ENCODE peak calls at places on chromosomes 13 and 19, in eight cellular contexts. One of them, this sample, is unnamed.

GRCh38 chr19:10189631-10190425 is 4.9 kb downstream of the DNMT1 start:
- DNase-seq in endodermal cell: no peak
- DNase-seq in GM20000: no peak
- DNase-seq in lower leg skin: no peak
- DNase-seq in nephron progenitor cell: no peak
- DNase-seq in SK-N-SH: no peak
- DNase-seq in Calu3: no peak
- DNase-seq in fibroblast of pulmonary artery: no peak
- DNase-seq in this sample: no peak

GRCh38 chr19:16895467-16896097 is 6.8 kb downstream of the F2RL3 start:
- DNase-seq in Calu3: no peak
- DNase-seq in nephron progenitor cell: no peak
- DNase-seq in SK-N-SH: no peak
- DNase-seq in fibroblast of pulmonary artery: peak
- DNase-seq in lower leg skin: no peak
- DNase-seq in endodermal cell: no peak
- DNase-seq in GM20000: no peak
- DNase-seq in this sample: no peak

GRCh38 chr19:46634656-46635218 is 1.3 kb downstream of the GNG8 start:
- DNase-seq in GM20000: no peak
- DNase-seq in Calu3: peak
- DNase-seq in endodermal cell: peak
- DNase-seq in SK-N-SH: no peak
- DNase-seq in fibroblast of pulmonary artery: no peak
- DNase-seq in nephron progenitor cell: no peak
- DNase-seq in lower leg skin: no peak
- DNase-seq in this sample: no peak

GRCh38 chr13:26923824-26924605 is 163.4 kb upstream of the GPR12 start:
- DNase-seq in fibroblast of pulmonary artery: peak
- DNase-seq in endodermal cell: peak
- DNase-seq in nephron progenitor cell: no peak
- DNase-seq in SK-N-SH: no peak
- DNase-seq in lower leg skin: no peak
- DNase-seq in GM20000: no peak
- DNase-seq in Calu3: no peak
- DNase-seq in this sample: no peak

GRCh38 chr13:94992277-94992989 is 280.1 kb upstream of the SOX21 start:
- DNase-seq in endodermal cell: no peak
- DNase-seq in nephron progenitor cell: no peak
- DNase-seq in lower leg skin: no peak
- DNase-seq in GM20000: no peak
- DNase-seq in SK-N-SH: no peak
- DNase-seq in fibroblast of pulmonary artery: peak
- DNase-seq in Calu3: no peak
- DNase-seq in this sample: no peak

GRCh38 chr13:32645854-32646253 is 59.6 kb downstream of the PDS5B start:
- DNase-seq in nephron progenitor cell: no peak
- DNase-seq in GM20000: no peak
- DNase-seq in endodermal cell: no peak
- DNase-seq in fibroblast of pulmonary artery: no peak
- DNase-seq in Calu3: no peak
- DNase-seq in lower leg skin: no peak
- DNase-seq in SK-N-SH: no peak
- DNase-seq in this sample: no peak

GRCh38 chr13:26726684-26727083 is 33.9 kb downstream of the GPR12 start:
- DNase-seq in SK-N-SH: no peak
- DNase-seq in nephron progenitor cell: no peak
- DNase-seq in Calu3: no peak
- DNase-seq in endodermal cell: no peak
- DNase-seq in GM20000: no peak
- DNase-seq in lower leg skin: no peak
- DNase-seq in fibroblast of pulmonary artery: no peak
- DNase-seq in this sample: no peak

GRCh38 chr13:64127192-64127591 is 2711.5 kb upstream of the PCDH20 start:
- DNase-seq in fibroblast of pulmonary artery: no peak
- DNase-seq in endodermal cell: no peak
- DNase-seq in Calu3: no peak
- DNase-seq in GM20000: no peak
- DNase-seq in SK-N-SH: no peak
- DNase-seq in nephron progenitor cell: no peak
- DNase-seq in lower leg skin: no peak
- DNase-seq in this sample: no peak

GRCh38 chr13:40377783-40378182 is 288.7 kb downstream of the FOXO1 start:
- DNase-seq in Calu3: peak
- DNase-seq in lower leg skin: no peak
- DNase-seq in SK-N-SH: no peak
- DNase-seq in GM20000: no peak
- DNase-seq in nephron progenitor cell: no peak
- DNase-seq in endodermal cell: no peak
- DNase-seq in fibroblast of pulmonary artery: peak
- DNase-seq in this sample: no peak

GRCh38 chr13:50124536-50125305 is 109.5 kb downstream of the KCNRG start:
- DNase-seq in GM20000: peak
- DNase-seq in SK-N-SH: peak
- DNase-seq in Calu3: peak
- DNase-seq in endodermal cell: peak
- DNase-seq in fibroblast of pulmonary artery: peak
- DNase-seq in lower leg skin: peak
- DNase-seq in nephron progenitor cell: peak
- DNase-seq in this sample: peak

GRCh38 chr13:109654341-109655205 is 131.8 kb downstream of the IRS2 start:
- DNase-seq in fibroblast of pulmonary artery: peak
- DNase-seq in Calu3: no peak
- DNase-seq in endodermal cell: no peak
- DNase-seq in GM20000: no peak
- DNase-seq in nephron progenitor cell: no peak
- DNase-seq in SK-N-SH: no peak
- DNase-seq in lower leg skin: peak
- DNase-seq in this sample: no peak

GRCh38 chr13:112702341-112702982 is 12.6 kb downstream of the ATP11A start:
- DNase-seq in SK-N-SH: no peak
- DNase-seq in GM20000: no peak
- DNase-seq in endodermal cell: peak
- DNase-seq in lower leg skin: no peak
- DNase-seq in nephron progenitor cell: no peak
- DNase-seq in fibroblast of pulmonary artery: no peak
- DNase-seq in Calu3: no peak
- DNase-seq in this sample: no peak

GRCh38 chr13:106210327-106210726 is 325.1 kb downstream of the EFNB2 start:
- DNase-seq in Calu3: no peak
- DNase-seq in endodermal cell: no peak
- DNase-seq in GM20000: no peak
- DNase-seq in fibroblast of pulmonary artery: peak
- DNase-seq in nephron progenitor cell: no peak
- DNase-seq in SK-N-SH: no peak
- DNase-seq in lower leg skin: no peak
- DNase-seq in this sample: no peak

GRCh38 chr13:31521466-31521865 is 217.9 kb upstream of the RXFP2 start:
- DNase-seq in lower leg skin: no peak
- DNase-seq in Calu3: no peak
- DNase-seq in nephron progenitor cell: no peak
- DNase-seq in SK-N-SH: no peak
- DNase-seq in fibroblast of pulmonary artery: no peak
- DNase-seq in GM20000: no peak
- DNase-seq in endodermal cell: no peak
- DNase-seq in this sample: no peak

GRCh38 chr19:6733338-6734095 is 3.9 kb downstream of the GPR108 start:
- DNase-seq in nephron progenitor cell: no peak
- DNase-seq in fibroblast of pulmonary artery: no peak
- DNase-seq in Calu3: no peak
- DNase-seq in lower leg skin: no peak
- DNase-seq in endodermal cell: peak
- DNase-seq in SK-N-SH: peak
- DNase-seq in GM20000: no peak
- DNase-seq in this sample: no peak

GRCh38 chr13:50612717-50613116 is 230.8 kb downstream of the DLEU7 start:
- DNase-seq in Calu3: no peak
- DNase-seq in lower leg skin: no peak
- DNase-seq in nephron progenitor cell: peak
- DNase-seq in fibroblast of pulmonary artery: no peak
- DNase-seq in endodermal cell: peak
- DNase-seq in GM20000: no peak
- DNase-seq in SK-N-SH: no peak
- DNase-seq in this sample: no peak

GRCh38 chr19:6740589-6741348 is 1.3 kb downstream of the TRIP10 start:
- DNase-seq in SK-N-SH: peak
- DNase-seq in GM20000: peak
- DNase-seq in endodermal cell: peak
- DNase-seq in nephron progenitor cell: peak
- DNase-seq in fibroblast of pulmonary artery: no peak
- DNase-seq in Calu3: peak
- DNase-seq in lower leg skin: peak
- DNase-seq in this sample: peak

GRCh38 chr19:10855879-10856522 is 7.8 kb downstream of the C19orf38 start:
- DNase-seq in lower leg skin: no peak
- DNase-seq in SK-N-SH: peak
- DNase-seq in GM20000: no peak
- DNase-seq in endodermal cell: peak
- DNase-seq in nephron progenitor cell: peak
- DNase-seq in Calu3: peak
- DNase-seq in fibroblast of pulmonary artery: peak
- DNase-seq in this sample: no peak

GRCh38 chr13:36954542-36954941 is 34.5 kb upstream of the SMAD9 start:
- DNase-seq in endodermal cell: no peak
- DNase-seq in fibroblast of pulmonary artery: no peak
- DNase-seq in SK-N-SH: no peak
- DNase-seq in Calu3: no peak
- DNase-seq in nephron progenitor cell: no peak
- DNase-seq in lower leg skin: no peak
- DNase-seq in GM20000: no peak
- DNase-seq in this sample: no peak

GRCh38 chr13:75319244-75319643 is 162.7 kb downstream of the TBC1D4 start:
- DNase-seq in fibroblast of pulmonary artery: no peak
- DNase-seq in Calu3: no peak
- DNase-seq in endodermal cell: no peak
- DNase-seq in GM20000: no peak
- DNase-seq in SK-N-SH: no peak
- DNase-seq in lower leg skin: no peak
- DNase-seq in nephron progenitor cell: no peak
- DNase-seq in this sample: no peak

GRCh38 chr19:8639821-8640401 is 9.5 kb downstream of the NFILZ start:
- DNase-seq in fibroblast of pulmonary artery: peak
- DNase-seq in GM20000: no peak
- DNase-seq in Calu3: no peak
- DNase-seq in nephron progenitor cell: no peak
- DNase-seq in lower leg skin: no peak
- DNase-seq in SK-N-SH: no peak
- DNase-seq in endodermal cell: peak
- DNase-seq in this sample: no peak

GRCh38 chr13:109857325-109857724 is 70.9 kb upstream of the IRS2 start:
- DNase-seq in nephron progenitor cell: no peak
- DNase-seq in GM20000: no peak
- DNase-seq in fibroblast of pulmonary artery: no peak
- DNase-seq in endodermal cell: peak
- DNase-seq in SK-N-SH: no peak
- DNase-seq in Calu3: no peak
- DNase-seq in lower leg skin: no peak
- DNase-seq in this sample: no peak

GRCh38 chr13:94325660-94326059 is 153.8 kb downstream of the DCT start:
- DNase-seq in fibroblast of pulmonary artery: no peak
- DNase-seq in endodermal cell: no peak
- DNase-seq in lower leg skin: no peak
- DNase-seq in Calu3: no peak
- DNase-seq in GM20000: no peak
- DNase-seq in SK-N-SH: no peak
- DNase-seq in nephron progenitor cell: no peak
- DNase-seq in this sample: no peak

GRCh38 chr19:5150902-5151741 is 182.2 kb downstream of the KDM4B start:
- DNase-seq in SK-N-SH: peak
- DNase-seq in lower leg skin: no peak
- DNase-seq in fibroblast of pulmonary artery: no peak
- DNase-seq in endodermal cell: no peak
- DNase-seq in Calu3: no peak
- DNase-seq in GM20000: peak
- DNase-seq in nephron progenitor cell: no peak
- DNase-seq in this sample: no peak

GRCh38 chr19:33373701-33374405 is at the start of gene CEBPG:
- DNase-seq in Calu3: peak
- DNase-seq in lower leg skin: no peak
- DNase-seq in SK-N-SH: peak
- DNase-seq in endodermal cell: no peak
- DNase-seq in fibroblast of pulmonary artery: peak
- DNase-seq in GM20000: peak
- DNase-seq in nephron progenitor cell: peak
- DNase-seq in this sample: peak

DNA sequence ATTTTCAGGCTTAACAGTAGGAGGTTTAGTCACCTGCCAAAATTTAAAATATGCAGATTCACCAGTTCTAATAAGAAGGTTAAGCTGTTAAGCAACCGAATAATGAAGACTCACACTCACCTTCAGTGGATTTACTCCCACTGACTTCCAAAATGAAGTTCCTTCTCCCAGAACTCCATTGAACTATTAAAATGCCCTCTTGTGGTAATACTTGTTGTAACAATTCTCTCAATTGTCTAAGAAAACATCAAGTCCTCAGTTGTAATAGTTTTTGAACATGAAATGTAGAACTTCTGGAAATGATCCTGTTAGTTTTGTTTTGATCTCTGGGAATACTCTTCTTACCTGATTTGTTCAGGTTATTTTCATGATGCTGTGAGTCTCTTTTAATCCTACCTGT is 522.0 kb upstream of the ATXN8OS start:
- DNase-seq in nephron progenitor cell: no peak
- DNase-seq in fibroblast of pulmonary artery: no peak
- DNase-seq in SK-N-SH: no peak
- DNase-seq in lower leg skin: no peak
- DNase-seq in endodermal cell: no peak
- DNase-seq in Calu3: no peak
- DNase-seq in GM20000: no peak
- DNase-seq in this sample: no peak
- TF ChIP-seq CTCF in nephron progenitor cell: no peak
- TF ChIP-seq CTCF in fibroblast of pulmonary artery: no peak
- TF ChIP-seq CTCF in SK-N-SH: peak
- TF ChIP-seq CTCF in lower leg skin: no peak
- TF ChIP-seq CTCF in endodermal cell: peak
- TF ChIP-seq CTCF in Calu3: no peak
- TF ChIP-seq CTCF in GM20000: peak
- TF ChIP-seq CTCF in this sample: peak

GRCh38 chr19:49850487-49851342 is at the start of gene PTOV1:
- DNase-seq in lower leg skin: peak
- DNase-seq in endodermal cell: peak
- DNase-seq in SK-N-SH: peak
- DNase-seq in GM20000: peak
- DNase-seq in Calu3: peak
- DNase-seq in fibroblast of pulmonary artery: peak
- DNase-seq in nephron progenitor cell: peak
- DNase-seq in this sample: peak
- TF ChIP-seq CTCF in lower leg skin: no peak
- TF ChIP-seq CTCF in endodermal cell: no peak
- TF ChIP-seq CTCF in SK-N-SH: no peak
- TF ChIP-seq CTCF in GM20000: no peak
- TF ChIP-seq CTCF in Calu3: no peak
- TF ChIP-seq CTCF in fibroblast of pulmonary artery: no peak
- TF ChIP-seq CTCF in nephron progenitor cell: no peak
- TF ChIP-seq CTCF in this sample: no peak

GRCh38 chr13:23510979-23511735 is 59.1 kb upstream of the TNFRSF19 start:
- DNase-seq in GM20000: peak
- DNase-seq in lower leg skin: no peak
- DNase-seq in fibroblast of pulmonary artery: peak
- DNase-seq in Calu3: no peak
- DNase-seq in nephron progenitor cell: peak
- DNase-seq in endodermal cell: peak
- DNase-seq in SK-N-SH: no peak
- DNase-seq in this sample: no peak
- TF ChIP-seq CTCF in GM20000: peak
- TF ChIP-seq CTCF in lower leg skin: no peak
- TF ChIP-seq CTCF in fibroblast of pulmonary artery: peak
- TF ChIP-seq CTCF in Calu3: no peak
- TF ChIP-seq CTCF in nephron progenitor cell: no peak
- TF ChIP-seq CTCF in endodermal cell: peak
- TF ChIP-seq CTCF in SK-N-SH: peak
- TF ChIP-seq CTCF in this sample: peak

GRCh38 chr19:58346961-58347929 is 6.0 kb downstream of the A1BG start:
- DNase-seq in lower leg skin: no peak
- DNase-seq in Calu3: no peak
- DNase-seq in GM20000: peak
- DNase-seq in endodermal cell: peak
- DNase-seq in nephron progenitor cell: peak
- DNase-seq in fibroblast of pulmonary artery: peak
- DNase-seq in SK-N-SH: peak
- DNase-seq in this sample: peak
- TF ChIP-seq CTCF in lower leg skin: no peak
- TF ChIP-seq CTCF in Calu3: no peak
- TF ChIP-seq CTCF in GM20000: no peak
- TF ChIP-seq CTCF in endodermal cell: no peak
- TF ChIP-seq CTCF in nephron progenitor cell: no peak
- TF ChIP-seq CTCF in fibroblast of pulmonary artery: no peak
- TF ChIP-seq CTCF in SK-N-SH: no peak
- TF ChIP-seq CTCF in this sample: no peak

This sample was measured in progenitor cell of endocrine pancreas.